ENCODE peak calls at places on chromosomes 5 and 9, in four cellular contexts. G, F, Q and K are unnamed samples. For H3K4me1 and H3K27me3, the result is how much of the 10 kb centered on the place peaks cover.

GRCh38 chr5:163354685-163355084 is 82.7 kb upstream of the CCNG1 start:
- DNase-seq in G (no peak), F (no peak), Q (no peak), K (no peak)

GRCh38 chr9:23492126-23493002 is 333.7 kb downstream of the ELAVL2 start:
- DNase-seq in G (peak), F (no peak), Q (no peak), K (no peak)

GRCh38 chr5:138653502-138653901 is 78.3 kb upstream of the HSPA9 start:
- DNase-seq in G (peak), F (no peak), Q (no peak), K (no peak)

GRCh38 chr5:132498152-132498551 is 7.6 kb upstream of the IRF1 start:
- DNase-seq in G (peak), F (no peak), Q (peak), K (peak)

GRCh38 chr5:160869962-160870521 is 18.0 kb upstream of the ATP10B start:
- DNase-seq in G (no peak), F (no peak), Q (no peak), K (no peak)

GRCh38 chr5:105508519-105508918 is 1945.9 kb upstream of the NUDT12 start:
- DNase-seq in G (no peak), F (no peak), Q (no peak), K (no peak)

GRCh38 chr5:65577141-65577540 is 14.0 kb downstream of the PPWD1 start:
- DNase-seq in G (no peak), F (no peak), Q (no peak), K (no peak)

GRCh38 chr9:131404581-131404980 is 10.7 kb downstream of the PRRC2B start:
- DNase-seq in G (peak), F (no peak), Q (no peak), K (no peak)

GRCh38 chr9:91741529-91741928 is 208.5 kb downstream of the ROR2 start:
- DNase-seq in G (peak), F (no peak), Q (peak), K (no peak)

DNA sequence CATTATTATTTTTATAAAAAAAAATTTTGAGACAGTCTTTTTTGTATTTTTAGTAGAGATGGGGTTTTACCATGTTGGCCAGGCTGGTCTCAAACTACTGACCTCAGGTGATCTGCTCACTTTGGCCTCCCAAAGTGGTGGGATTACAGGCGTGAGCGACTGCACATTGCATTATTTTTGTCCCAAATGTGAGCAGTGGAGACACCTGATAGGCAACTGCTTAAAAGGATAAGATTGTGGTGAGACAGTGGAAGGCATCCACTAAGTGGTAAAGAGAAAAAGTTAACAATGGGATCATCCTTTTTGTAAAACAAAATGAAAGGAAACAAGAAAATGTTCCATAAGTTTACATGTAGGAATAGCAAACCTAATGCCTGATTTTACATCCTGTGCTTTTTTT is 2.0 kb upstream of the CENPH start:
- DNase-seq in G (no peak), F (no peak), Q (no peak), K (no peak)
- H3K4me1 ChIP-seq in G (under half), F (under half), Q (under half), K (under half)

GRCh38 chr9:5667391-5667790 is 38.5 kb downstream of the RIC1 start:
- DNase-seq in G (no peak), F (no peak), Q (no peak), K (no peak)
- H3K27me3 ChIP-seq in G (under half), F (under half), Q (under half), K (under half)

GRCh38 chr5:131163315-131164119 is 1.5 kb downstream of the HINT1 start:
- DNase-seq in G (peak), F (no peak), Q (no peak), K (no peak)
- H3K4me1 ChIP-seq in G (under half), F (under half), Q (under half), K (under half)

GRCh38 chr9:130225586-130225985 is 40.0 kb upstream of the HMCN2 start:
- DNase-seq in G (no peak), F (no peak), Q (no peak), K (no peak)
- H3K27me3 ChIP-seq in G (under half), F (under half), Q (under half), K (under half)

DNA sequence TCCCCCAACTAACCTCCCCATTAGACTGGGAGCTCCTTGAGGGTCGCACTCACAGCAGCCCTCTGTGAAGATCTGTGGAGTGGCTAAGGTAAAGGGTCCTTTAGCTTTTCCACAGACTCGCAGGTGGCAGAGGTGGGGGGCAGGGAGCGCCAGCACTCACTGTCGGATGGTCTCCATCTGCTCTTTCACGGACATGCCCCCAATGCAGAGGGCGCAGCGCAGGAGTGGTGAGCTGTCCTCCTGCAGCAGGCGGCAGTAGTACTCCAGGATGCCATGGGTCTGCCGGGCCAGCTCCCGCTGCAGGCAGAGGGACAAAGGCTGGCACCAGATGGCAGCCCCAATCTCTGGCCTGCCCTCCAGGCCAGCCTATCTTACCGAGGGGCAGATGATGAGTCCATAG is 2.2 kb downstream of the DDX41 start:
- DNase-seq in G (no peak), F (no peak), Q (no peak), K (no peak)
- H3K4me1 ChIP-seq in G (under half), F (under half), Q (under half), K (under half)

GRCh38 chr9:21972361-21972760 is 21.8 kb downstream of the CDKN2A start:
- DNase-seq in G (no peak), F (no peak), Q (no peak), K (no peak)
- H3K27me3 ChIP-seq in G (half or more), F (under half), Q (half or more), K (under half)

GRCh38 chr5:143350790-143351603 is 52.5 kb downstream of the NR3C1 start:
- DNase-seq in G (peak), F (no peak), Q (no peak), K (no peak)

GRCh38 chr5:143355710-143356109 is 47.8 kb downstream of the NR3C1 start:
- DNase-seq in G (peak), F (peak), Q (peak), K (no peak)

GRCh38 chr5:143350341-143350740 is 53.1 kb downstream of the NR3C1 start:
- DNase-seq in G (no peak), F (no peak), Q (no peak), K (no peak)

GRCh38 chr5:143354025-143354424 is 49.5 kb downstream of the NR3C1 start:
- DNase-seq in G (no peak), F (no peak), Q (no peak), K (no peak)

DNA sequence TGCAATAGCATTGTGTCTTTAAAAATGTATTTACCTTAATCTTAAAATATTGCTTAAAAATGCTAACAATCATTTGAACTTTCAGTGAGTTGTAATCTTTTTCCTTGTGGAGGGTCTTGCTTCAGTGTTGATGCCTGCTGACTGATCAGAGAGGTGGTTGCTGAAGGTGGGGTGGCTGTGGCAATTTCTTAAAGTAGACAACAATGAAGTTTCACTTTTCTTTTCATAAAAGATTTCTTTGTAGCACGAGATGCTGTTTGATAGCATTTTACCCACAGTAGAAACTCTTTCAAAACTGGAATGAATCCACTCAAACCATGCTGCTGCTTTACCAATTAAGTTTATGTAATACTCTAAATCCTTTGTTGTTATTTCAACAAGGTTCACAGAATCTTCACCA is 50.8 kb downstream of the NR3C1 start:
- DNase-seq in G (no peak), F (no peak), Q (no peak), K (no peak)
- H3K4me1 ChIP-seq in G (half or more), F (under half), Q (half or more), K (half or more)